ENCODE peak calls at places on chromosomes 1 and 21, in four cellular contexts. X is BJ, O is prostate gland, A is colonic mucosa. N is an unnamed sample.

GRCh38 chr1:156584813-156585212 is 5.3 kb downstream of the TTC24 start:
- DNase-seq in X (no peak), O (no peak), A (no peak), N (no peak)

GRCh38 chr1:99639945-99640344 is 6.0 kb upstream of the PALMD start:
- DNase-seq in X (no peak), O (no peak), A (no peak), N (no peak)

GRCh38 chr1:164470996-164471395 is 88.0 kb upstream of the PBX1 start:
- DNase-seq in X (no peak), O (no peak), A (no peak), N (no peak)

GRCh38 chr1:17606826-17607440 is 67.4 kb downstream of the ARHGEF10L start:
- DNase-seq in X (no peak), O (peak; percentile 66), A (peak; percentile 81), N (no peak)

GRCh38 chr1:165355977-165356811 is at the start of gene LMX1A:
- DNase-seq in X (no peak), O (peak; percentile 39), A (peak; percentile 53), N (no peak)

GRCh38 chr1:37362990-37363389 is 111.4 kb upstream of the ZC3H12A start:
- DNase-seq in X (no peak), O (no peak), A (no peak), N (no peak)

GRCh38 chr1:22751124-22751531 is 40.5 kb downstream of the EPHB2 start:
- DNase-seq in X (no peak), O (peak; percentile 63), A (peak; percentile 37), N (no peak)

GRCh38 chr1:248872752-248873408 is 14.0 kb upstream of the ZNF692 start:
- DNase-seq in X (no peak), O (peak; percentile 56), A (peak; percentile 74), N (no peak)

GRCh38 chr1:10657080-10657847 is 139.2 kb downstream of the CASZ1 start:
- DNase-seq in X (no peak), O (no peak), A (no peak), N (no peak)

GRCh38 chr21:14744368-14744767 is 198.3 kb upstream of the SAMSN1 start:
- DNase-seq in X (no peak), O (no peak), A (no peak), N (no peak)

GRCh38 chr1:86419277-86419903 is 4.6 kb upstream of the CLCA2 start:
- DNase-seq in X (no peak), O (peak; percentile 37), A (peak; percentile 42), N (peak; percentile 42)

GRCh38 chr1:192609110-192610079 is 26.6 kb upstream of the RGS13 start:
- DNase-seq in X (no peak), O (peak; percentile 11), A (peak; percentile 50), N (no peak)

DNA sequence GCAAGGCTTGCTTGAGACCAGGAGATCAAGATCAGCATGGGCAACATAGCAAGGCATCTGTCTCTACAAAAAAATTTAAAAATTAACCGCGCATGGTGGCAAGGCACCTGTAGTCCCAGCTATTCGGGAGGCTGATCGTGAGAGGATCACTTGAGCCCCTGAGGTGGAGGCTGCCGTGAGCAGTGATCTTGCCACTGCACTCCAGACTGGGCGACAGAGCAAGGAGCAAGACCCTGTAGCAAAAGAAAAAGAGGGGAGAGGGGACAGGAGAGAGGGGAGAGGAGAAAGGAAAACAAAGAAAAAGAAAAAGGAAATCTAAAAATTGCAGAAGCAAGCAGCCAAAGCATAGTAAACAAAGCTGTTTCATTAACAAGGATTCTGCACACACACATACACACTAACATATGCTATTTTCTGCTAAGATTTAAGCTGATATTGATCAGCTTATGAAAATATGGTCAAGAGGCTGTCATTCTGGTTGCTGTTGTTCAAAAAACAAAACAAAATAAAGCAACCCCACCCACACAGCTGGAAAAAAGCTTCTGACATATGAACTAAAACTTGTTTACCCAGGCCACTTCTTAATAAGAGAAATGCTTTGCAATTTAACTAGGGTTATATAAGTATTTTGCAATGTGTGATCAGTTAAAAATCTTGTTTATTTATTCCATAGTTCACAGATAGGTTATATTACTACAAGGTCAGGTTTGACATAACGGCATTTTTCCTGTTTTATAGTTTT is 1.8 kb downstream of the ARNT start:
- DNase-seq in X (no peak), O (no peak), A (no peak), N (no peak)
- H3K4me3 ChIP-seq in X (peak overlapping the region; percentile 94), O (peak overlapping the region; percentile 3), A (peak overlapping the region; percentile 92), N (peak overlapping the region; percentile 78)

DNA sequence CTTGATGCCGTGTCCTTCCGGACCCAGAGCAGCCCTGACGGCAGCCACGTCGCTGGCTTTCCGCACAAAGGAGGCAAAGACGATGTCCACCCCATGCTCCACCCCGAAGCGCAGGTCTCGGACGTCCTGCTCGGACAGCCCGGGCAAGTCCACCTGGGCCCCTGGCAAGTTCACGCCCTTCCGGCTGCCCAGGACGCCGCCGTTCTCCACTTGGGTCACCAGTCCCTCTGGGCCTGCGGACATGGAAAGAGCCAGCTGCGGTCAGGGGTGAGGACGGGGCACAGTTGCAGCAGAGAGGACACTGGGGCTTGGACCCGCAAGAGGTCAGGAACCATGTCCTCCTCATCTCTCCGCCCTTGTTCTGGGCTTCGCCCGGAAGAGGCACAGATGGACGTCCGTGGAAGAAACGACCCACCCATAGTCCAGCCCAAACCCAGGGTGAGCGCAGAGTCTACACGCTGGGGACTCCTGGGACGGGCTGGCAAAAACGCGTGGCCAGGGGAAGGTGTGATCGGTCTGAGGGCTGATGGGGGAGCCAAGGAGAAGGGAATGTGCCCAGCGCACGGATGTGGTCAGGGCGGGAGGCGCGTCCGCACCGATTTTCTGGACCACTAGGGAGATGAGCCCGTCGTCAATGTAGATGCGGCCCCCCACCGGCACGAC is 6.6 kb downstream of the PKLR start:
- DNase-seq in X (no peak), O (no peak), A (no peak), N (no peak)
- H3K4me3 ChIP-seq in X (no peak overlapping the region), O (no peak overlapping the region), A (no peak overlapping the region), N (no peak overlapping the region)

DNA sequence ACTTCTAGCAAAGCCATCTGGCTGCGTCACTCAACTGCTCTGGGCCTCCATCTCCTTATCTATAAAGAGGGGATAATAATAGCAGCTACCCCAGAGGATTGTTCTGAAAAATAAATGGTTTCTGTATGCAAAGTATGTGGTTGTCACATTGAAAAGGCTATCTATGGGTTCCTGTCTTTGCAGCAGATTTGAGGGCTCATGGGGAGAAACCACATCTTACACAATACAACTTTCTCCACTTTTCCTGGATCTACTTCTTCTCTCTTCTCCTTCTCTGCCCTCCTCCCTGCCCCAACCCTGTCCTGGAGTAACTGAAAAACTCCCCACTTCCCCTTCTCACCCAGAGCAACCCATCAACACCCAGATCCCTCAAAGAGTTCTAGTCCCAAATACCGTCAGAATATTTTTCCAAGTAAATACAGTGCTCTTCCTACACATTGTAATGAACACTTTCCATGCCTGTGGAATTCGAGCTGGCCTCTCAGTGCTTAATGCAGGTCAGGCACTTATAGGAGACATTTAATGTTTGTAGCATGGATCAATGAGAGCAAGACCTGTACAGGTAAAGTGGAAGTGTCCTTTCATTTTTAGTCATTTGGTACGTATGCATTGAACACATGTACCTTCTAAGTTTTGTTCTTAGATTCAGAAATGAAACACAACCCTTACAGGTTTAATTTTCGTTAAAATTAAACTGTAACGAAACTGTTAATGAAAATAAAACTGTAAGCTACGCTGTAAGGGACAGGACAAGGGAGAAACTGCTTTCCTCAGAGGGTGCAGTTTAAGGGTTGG is 131.9 kb downstream of the AK5 start:
- DNase-seq in X (no peak), O (no peak), A (no peak), N (no peak)
- H3K4me3 ChIP-seq in X (no peak overlapping the region), O (no peak overlapping the region), A (no peak overlapping the region), N (no peak overlapping the region)

GRCh38 chr1:81237531-81238528 is 562.9 kb upstream of the ADGRL2 start:
- DNase-seq in X (no peak), O (no peak), A (no peak), N (no peak)
- H3K4me3 ChIP-seq in X (no peak overlapping the region), O (no peak overlapping the region), A (no peak overlapping the region), N (no peak overlapping the region)

DNA sequence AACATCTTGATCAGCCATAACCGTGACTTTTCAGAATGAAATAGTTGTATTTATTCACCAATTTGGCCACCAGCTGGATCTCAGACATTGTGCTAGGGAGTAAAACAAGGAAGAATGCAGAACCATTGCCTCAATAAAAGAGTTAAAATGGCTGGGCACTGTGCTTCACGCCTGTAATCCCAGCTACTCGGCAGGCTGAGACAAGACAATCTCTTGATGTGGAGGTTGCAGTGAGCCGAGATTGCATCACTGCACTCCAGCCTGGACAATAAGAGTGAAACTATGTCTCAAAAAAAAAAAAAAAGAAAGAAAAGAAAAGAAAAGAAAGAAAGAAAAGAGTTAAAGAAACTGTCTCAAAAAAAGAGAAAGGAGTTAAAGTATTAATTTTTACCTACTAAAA is 199.5 kb downstream of the TPR start:
- DNase-seq in X (no peak), O (peak; percentile 23), A (no peak), N (no peak)
- H3K4me3 ChIP-seq in X (no peak overlapping the region), O (no peak overlapping the region), A (no peak overlapping the region), N (no peak overlapping the region)

GRCh38 chr1:72620453-72620852 is 338.1 kb upstream of the NEGR1 start:
- DNase-seq in X (no peak), O (no peak), A (no peak), N (no peak)

DNA sequence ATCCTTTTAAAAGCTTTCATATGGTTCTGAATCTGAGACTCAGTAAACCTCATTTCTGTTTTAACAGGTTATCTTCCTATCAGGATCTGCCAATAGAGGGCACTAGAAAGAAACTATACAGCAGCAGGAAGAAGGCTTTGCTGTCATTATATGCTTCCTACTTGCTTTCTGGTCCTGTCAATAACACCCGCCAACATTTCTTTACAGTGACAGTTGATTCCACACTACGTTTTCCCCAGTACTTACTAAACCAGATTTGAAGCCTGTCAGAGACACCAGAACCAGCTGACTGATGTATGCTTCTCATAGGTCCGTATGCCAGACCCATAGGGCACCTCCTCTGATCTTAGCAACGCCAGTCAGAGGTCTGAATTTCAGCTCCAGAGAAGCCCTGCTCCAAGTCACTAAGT is 341.0 kb upstream of the NEGR1 start:
- DNase-seq in X (no peak), O (peak; percentile 4), A (no peak), N (peak; percentile 21)
- H3K4me3 ChIP-seq in X (peak overlapping the region; percentile 29), O (no peak overlapping the region), A (no peak overlapping the region), N (no peak overlapping the region)

N was measured in LNCaP clone FGC.